ENCODE peak calls at places on chromosomes 16 and 17, in four cellular contexts. G is NCI-H1930; P is naive B cell; U is activated CD4-positive, alpha-beta T cell treated with anti-CD3 and anti-CD28 coated beads, Interleukin-2, amount 50 U/mL, for 4 hours. W is an unnamed sample.

GRCh38 chr16:77112701-77113100 is 78.3 kb upstream of the MON1B start:
- DNase-seq in U (no peak), P (no peak), G (no peak), W (no peak)

GRCh38 chr17:79203016-79203415 is 128.4 kb downstream of the ENGASE start:
- DNase-seq in P (no peak), U (no peak), G (no peak), W (no peak)

GRCh38 chr17:68033636-68034451 is 1.7 kb upstream of the KPNA2 start:
- DNase-seq in U (no peak), P (no peak), G (no peak), W (peak)

GRCh38 chr16:30005341-30006094 is 5.3 kb downstream of the DOC2A start:
- DNase-seq in P (peak), U (peak), G (peak), W (peak)

GRCh38 chr17:46874906-46875305 is 23.5 kb downstream of the WNT9B start:
- DNase-seq in G (no peak), P (no peak), U (no peak), W (no peak)

GRCh38 chr16:24776486-24777220 is 47.2 kb downstream of the TNRC6A start:
- DNase-seq in P (no peak), U (no peak), G (no peak), W (no peak)

GRCh38 chr16:70729292-70729691 is 43.4 kb upstream of the MTSS2 start:
- DNase-seq in G (no peak), P (no peak), U (no peak), W (no peak)

GRCh38 chr17:73318861-73319260 is 7.1 kb upstream of the CDC42EP4 start:
- DNase-seq in G (no peak), P (no peak), U (no peak), W (no peak)

GRCh38 chr17:17859909-17860760 is 23.3 kb upstream of the SREBF1 start:
- DNase-seq in P (peak), G (peak), U (peak), W (peak)

GRCh38 chr17:74750327-74751069 is 2.1 kb downstream of the NHERF1 start:
- DNase-seq in U (no peak), G (no peak), P (no peak), W (no peak)

GRCh38 chr16:90044111-90044551 is 24.9 kb upstream of the DBNDD1 start:
- DNase-seq in G (no peak), P (no peak), U (no peak), W (no peak)

GRCh38 chr17:79562117-79562805 is 48.6 kb downstream of the RBFOX3 start:
- DNase-seq in P (no peak), G (no peak), U (no peak), W (no peak)

GRCh38 chr16:88376835-88377726 is 5.7 kb upstream of the ZNF469 start:
- DNase-seq in G (no peak), U (no peak), P (no peak), W (no peak)

W was measured in mesenchymal stem cell.